ENCODE peak calls at places on chromosomes 11 and 22, in nine cellular contexts. U, C, Y, P, V, T, E, N and S are unnamed samples.

GRCh38 chr11:2951235-2952110 is 22.3 kb upstream of the PHLDA2 start:
- DNase-seq in U (no peak), C (no peak), Y (no peak), P (no peak), V (no peak), T (no peak), E (no peak), N (no peak), S (no peak)

GRCh38 chr11:115523727-115524399 is 19.6 kb upstream of the CADM1 start:
- DNase-seq in U (no peak), C (no peak), Y (no peak), P (no peak), V (no peak), T (no peak), E (no peak), N (no peak), S (no peak)

GRCh38 chr11:26276798-26277424 is 55.0 kb upstream of the ANO3 start:
- DNase-seq in U (peak; percentile 37), C (peak; percentile 42), Y (peak; percentile 32), P (peak; percentile 21), V (peak; percentile 29), T (peak; percentile 49), E (peak; percentile 72), N (peak; percentile 53), S (peak; percentile 16)

GRCh38 chr22:42635531-42635930 is 4.9 kb downstream of the ATP5MGL start:
- DNase-seq in U (peak; percentile 82), C (peak; percentile 55), Y (peak; percentile 64), P (peak; percentile 85), V (no peak), T (no peak), E (no peak), N (peak; percentile 34), S (no peak)

GRCh38 chr22:34370711-34371110 is 450.4 kb upstream of the LARGE1 start:
- DNase-seq in U (no peak), C (no peak), Y (no peak), P (no peak), V (no peak), T (no peak), E (no peak), N (no peak), S (no peak)

GRCh38 chr11:67519726-67520125 is 3.5 kb downstream of the CABP2 start:
- DNase-seq in U (no peak), C (no peak), Y (no peak), P (no peak), V (no peak), T (no peak), E (no peak), N (no peak), S (no peak)

GRCh38 chr22:22196833-22197477 is 47.6 kb upstream of the VPREB1 start:
- DNase-seq in U (no peak), C (no peak), Y (no peak), P (no peak), V (no peak), T (no peak), E (no peak), N (no peak), S (no peak)

GRCh38 chr22:38450234-38450797 is 4.7 kb downstream of the KCNJ4 start:
- DNase-seq in U (peak; percentile 82), C (no peak), Y (no peak), P (no peak), V (no peak), T (no peak), E (no peak), N (no peak), S (no peak)

GRCh38 chr22:18970180-18970947 is 34.3 kb upstream of the PRODH start:
- DNase-seq in U (no peak), C (no peak), Y (no peak), P (no peak), V (no peak), T (no peak), E (peak; percentile 64), N (no peak), S (no peak)

GRCh38 chr11:118620529-118621070 is 13.2 kb downstream of the PHLDB1 start:
- DNase-seq in U (peak; percentile 75), C (no peak), Y (no peak), P (no peak), V (no peak), T (no peak), E (peak; percentile 50), N (no peak), S (no peak)

GRCh38 chr22:37996079-37996478 is 11.7 kb upstream of the SOX10 start:
- DNase-seq in U (no peak), C (no peak), Y (no peak), P (no peak), V (peak; percentile 27), T (no peak), E (no peak), N (no peak), S (no peak)

GRCh38 chr11:68806931-68807844 is 34.5 kb downstream of the CPT1A start:
- DNase-seq in U (no peak), C (no peak), Y (no peak), P (no peak), V (no peak), T (no peak), E (no peak), N (no peak), S (no peak)

GRCh38 chr22:38609371-38609770 is 39.4 kb upstream of the DMC1 start:
- DNase-seq in U (no peak), C (no peak), Y (no peak), P (no peak), V (no peak), T (no peak), E (no peak), N (no peak), S (no peak)

GRCh38 chr11:73579641-73580434 is 18.1 kb downstream of the FAM168A start:
- DNase-seq in U (no peak), C (no peak), Y (no peak), P (no peak), V (no peak), T (no peak), E (no peak), N (no peak), S (no peak)

GRCh38 chr22:21761994-21762680 is 26.5 kb upstream of the YPEL1 start:
- DNase-seq in U (no peak), C (no peak), Y (no peak), P (no peak), V (no peak), T (no peak), E (no peak), N (no peak), S (no peak)

GRCh38 chr22:20645954-20646353 is 128.0 kb upstream of the SERPIND1 start:
- DNase-seq in U (no peak), C (no peak), Y (no peak), P (no peak), V (no peak), T (no peak), E (peak; percentile 5), N (no peak), S (no peak)

GRCh38 chr11:120424970-120425332 is 86.6 kb upstream of the GRIK4 start:
- DNase-seq in U (no peak), C (no peak), Y (no peak), P (no peak), V (no peak), T (no peak), E (no peak), N (peak; percentile 28), S (no peak)

GRCh38 chr11:73221996-73222395 is 3.9 kb downstream of the P2RY2 start:
- DNase-seq in U (no peak), C (no peak), Y (no peak), P (no peak), V (no peak), T (no peak), E (no peak), N (no peak), S (no peak)

GRCh38 chr22:35306350-35306967 is 6.8 kb downstream of the TOM1 start:
- DNase-seq in U (no peak), C (no peak), Y (no peak), P (no peak), V (no peak), T (no peak), E (no peak), N (no peak), S (no peak)

GRCh38 chr11:133714471-133715375 is 130.6 kb downstream of the SPATA19 start:
- DNase-seq in U (no peak), C (no peak), Y (no peak), P (no peak), V (no peak), T (no peak), E (no peak), N (no peak), S (no peak)

GRCh38 chr22:19895160-19895849 is 40.6 kb upstream of the GNB1L start:
- DNase-seq in U (no peak), C (no peak), Y (no peak), P (no peak), V (no peak), T (peak; percentile 63), E (no peak), N (no peak), S (no peak)

GRCh38 chr22:46678003-46678657 is 57.9 kb downstream of the GRAMD4 start:
- DNase-seq in U (no peak), C (no peak), Y (no peak), P (no peak), V (no peak), T (no peak), E (no peak), N (no peak), S (no peak)
- H3K9me3 ChIP-seq in U (no peaks in the 10 kb centered on the region), C (no peaks in the 10 kb centered on the region), Y (no peaks in the 10 kb centered on the region), P (no peaks in the 10 kb centered on the region), V (no peaks in the 10 kb centered on the region), T (no peaks in the 10 kb centered on the region), E (no peaks in the 10 kb centered on the region), N (no peaks in the 10 kb centered on the region), S (no peaks in the 10 kb centered on the region)

GRCh38 chr11:71062199-71062598 is 190.2 kb downstream of the SHANK2 start:
- DNase-seq in U (no peak), C (no peak), Y (no peak), P (no peak), V (no peak), T (no peak), E (no peak), N (no peak), S (no peak)
- H3K9me3 ChIP-seq in U (no peaks in the 10 kb centered on the region), C (no peaks in the 10 kb centered on the region), Y (no peaks in the 10 kb centered on the region), P (no peaks in the 10 kb centered on the region), V (no peaks in the 10 kb centered on the region), T (no peaks in the 10 kb centered on the region), E (no peaks in the 10 kb centered on the region), N (no peaks in the 10 kb centered on the region), S (no peaks in the 10 kb centered on the region)

DNA sequence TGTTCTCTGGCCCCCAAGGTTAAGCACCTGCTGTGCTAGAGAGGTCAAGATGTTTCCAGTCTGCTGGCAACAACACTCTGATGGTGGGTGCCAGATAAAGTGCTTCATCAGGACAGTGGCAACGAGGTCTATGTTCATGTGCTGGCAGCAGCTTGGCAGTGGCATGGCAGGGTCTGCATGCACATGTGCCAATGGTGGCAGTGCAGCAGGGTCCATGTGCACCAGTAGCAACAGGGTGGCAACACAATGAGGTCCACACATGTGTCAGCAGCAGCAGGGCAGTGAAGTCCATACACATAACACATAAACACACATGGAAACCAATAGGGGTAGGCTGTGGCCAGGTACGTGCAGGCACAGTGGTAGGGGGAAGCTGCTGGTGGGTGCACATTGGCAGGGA is 48.4 kb upstream of the FAR1 start:
- DNase-seq in U (no peak), C (no peak), Y (no peak), P (no peak), V (no peak), T (no peak), E (no peak), N (no peak), S (no peak)
- H3K9me3 ChIP-seq in U (peaks cover 5% of the 10 kb centered on the region), C (peaks cover 10% of the 10 kb centered on the region), Y (no peaks in the 10 kb centered on the region), P (no peaks in the 10 kb centered on the region), V (peaks cover 4% of the 10 kb centered on the region), T (no peaks in the 10 kb centered on the region), E (no peaks in the 10 kb centered on the region), N (no peaks in the 10 kb centered on the region), S (no peaks in the 10 kb centered on the region)

GRCh38 chr22:30978304-30978962 is 9.4 kb downstream of the TUG1 start:
- DNase-seq in U (no peak), C (no peak), Y (no peak), P (no peak), V (no peak), T (no peak), E (no peak), N (no peak), S (no peak)
- H3K9me3 ChIP-seq in U (peaks cover 14% of the 10 kb centered on the region), C (peaks cover 37% of the 10 kb centered on the region), Y (no peaks in the 10 kb centered on the region), P (peaks cover 24% of the 10 kb centered on the region), V (peaks cover 8% of the 10 kb centered on the region), T (peaks cover 64% of the 10 kb centered on the region), E (peaks cover 7% of the 10 kb centered on the region), N (no peaks in the 10 kb centered on the region), S (peaks cover 29% of the 10 kb centered on the region)